ENCODE peak calls at places on chromosome 13, in seven cellular contexts. L is astrocyte, O is sigmoid colon, Z is Peyer's patch, Y is stomach, G is suprapubic skin, V is fibroblast of lung. X is an unnamed sample.

GRCh38 chr13:91058066-91058465 is 289.4 kb upstream of the MIR17HG start:
- DNase-seq in L (peak; percentile 9), O (no peak), Z (no peak), Y (no peak), G (no peak), V (peak; percentile 23), X (peak; percentile 1)

GRCh38 chr13:80037505-80037888 is 303.4 kb downstream of the SPRY2 start:
- DNase-seq in L (peak; percentile 93), O (no peak), Z (no peak), Y (no peak), G (no peak), V (peak; percentile 82), X (peak; percentile 95)

GRCh38 chr13:71621152-71622124 is 245.6 kb downstream of the DACH1 start:
- DNase-seq in L (no peak), O (no peak), Z (no peak), Y (no peak), G (no peak), V (no peak), X (no peak)

GRCh38 chr13:101065314-101065713 is 351.0 kb downstream of the NALCN start:
- DNase-seq in L (peak; percentile 70), O (no peak), Z (no peak), Y (no peak), G (no peak), V (no peak), X (peak; percentile 2)

GRCh38 chr13:85729296-85729695 is 69.9 kb downstream of the SLITRK6 start:
- DNase-seq in L (peak; percentile 59), O (no peak), Z (no peak), Y (no peak), G (no peak), V (peak; percentile 69), X (peak; percentile 3)

GRCh38 chr13:34300559-34300958 is 482.6 kb downstream of the RFC3 start:
- DNase-seq in L (peak; percentile 41), O (no peak), Z (no peak), Y (no peak), G (no peak), V (peak; percentile 34), X (no peak)

GRCh38 chr13:19185865-19186645 is 4.4 kb upstream of the TUBA3C start:
- DNase-seq in L (no peak), O (no peak), Z (no peak), Y (no peak), G (peak; percentile 69), V (no peak), X (no peak)

GRCh38 chr13:51950722-51951121 is 60.5 kb downstream of the ATP7B start:
- DNase-seq in L (no peak), O (no peak), Z (no peak), Y (no peak), G (peak; percentile 48), V (no peak), X (peak; percentile 16)

GRCh38 chr13:49635599-49636433 is 7.5 kb downstream of the ARL11 start:
- DNase-seq in L (peak; percentile 59), O (no peak), Z (no peak), Y (peak; percentile 53), G (no peak), V (peak; percentile 51), X (peak; percentile 77)

GRCh38 chr13:105611424-105611823 is 924.0 kb downstream of the EFNB2 start:
- DNase-seq in L (peak; percentile 92), O (no peak), Z (no peak), Y (no peak), G (no peak), V (peak; percentile 22), X (peak; percentile 67)

GRCh38 chr13:99307648-99308339 is 595 bp upstream of the GPR183 start:
- DNase-seq in L (peak; percentile 87), O (no peak), Z (peak; percentile 74), Y (no peak), G (no peak), V (peak; percentile 44), X (peak; percentile 62)

GRCh38 chr13:51559916-51560315 is 24.3 kb upstream of the WDFY2 start:
- DNase-seq in L (no peak), O (no peak), Z (no peak), Y (no peak), G (no peak), V (no peak), X (no peak)

GRCh38 chr13:29160862-29161261 is 340.7 kb downstream of the MTUS2 start:
- DNase-seq in L (no peak), O (no peak), Z (no peak), Y (no peak), G (no peak), V (no peak), X (no peak)

GRCh38 chr13:48626077-48626449 is 27.7 kb upstream of the CYSLTR2 start:
- DNase-seq in L (peak; percentile 80), O (no peak), Z (no peak), Y (no peak), G (no peak), V (peak; percentile 62), X (peak; percentile 45)

GRCh38 chr13:93562676-93563075 is 336.1 kb downstream of the GPC6 start:
- DNase-seq in L (no peak), O (no peak), Z (no peak), Y (no peak), G (no peak), V (no peak), X (no peak)

GRCh38 chr13:87884874-87885273 is 213.7 kb downstream of the SLITRK5 start:
- DNase-seq in L (peak; percentile 53), O (no peak), Z (no peak), Y (no peak), G (no peak), V (peak; percentile 79), X (no peak)

GRCh38 chr13:80359459-80360297 is 18.8 kb upstream of the SPRY2 start:
- DNase-seq in L (peak; percentile 21), O (no peak), Z (no peak), Y (no peak), G (no peak), V (peak; percentile 73), X (peak; percentile 74)

GRCh38 chr13:52165410-52165809 is 6.0 kb upstream of the NEK3 start:
- DNase-seq in L (no peak), O (no peak), Z (no peak), Y (no peak), G (no peak), V (no peak), X (no peak)

GRCh38 chr13:20719783-20720182 is 16.3 kb downstream of the IL17D start:
- DNase-seq in L (no peak), O (no peak), Z (no peak), Y (no peak), G (peak; percentile 26), V (no peak), X (no peak)

GRCh38 chr13:55160911-55161310 is 1979.8 kb upstream of the PRR20A start:
- DNase-seq in L (no peak), O (no peak), Z (no peak), Y (no peak), G (no peak), V (no peak), X (no peak)

GRCh38 chr13:24272452-24273161 is 36.8 kb upstream of the C1QTNF9 start:
- DNase-seq in L (no peak), O (no peak), Z (no peak), Y (no peak), G (no peak), V (no peak), X (no peak)

GRCh38 chr13:42284068-42284467 is 12.1 kb downstream of the AKAP11 start:
- DNase-seq in L (no peak), O (no peak), Z (no peak), Y (no peak), G (no peak), V (no peak), X (no peak)
- TF ChIP-seq CTCF in L (no peak), O (no peak), Z (no peak), Y (no peak), G (no peak), V (no peak), X (no peak)

DNA sequence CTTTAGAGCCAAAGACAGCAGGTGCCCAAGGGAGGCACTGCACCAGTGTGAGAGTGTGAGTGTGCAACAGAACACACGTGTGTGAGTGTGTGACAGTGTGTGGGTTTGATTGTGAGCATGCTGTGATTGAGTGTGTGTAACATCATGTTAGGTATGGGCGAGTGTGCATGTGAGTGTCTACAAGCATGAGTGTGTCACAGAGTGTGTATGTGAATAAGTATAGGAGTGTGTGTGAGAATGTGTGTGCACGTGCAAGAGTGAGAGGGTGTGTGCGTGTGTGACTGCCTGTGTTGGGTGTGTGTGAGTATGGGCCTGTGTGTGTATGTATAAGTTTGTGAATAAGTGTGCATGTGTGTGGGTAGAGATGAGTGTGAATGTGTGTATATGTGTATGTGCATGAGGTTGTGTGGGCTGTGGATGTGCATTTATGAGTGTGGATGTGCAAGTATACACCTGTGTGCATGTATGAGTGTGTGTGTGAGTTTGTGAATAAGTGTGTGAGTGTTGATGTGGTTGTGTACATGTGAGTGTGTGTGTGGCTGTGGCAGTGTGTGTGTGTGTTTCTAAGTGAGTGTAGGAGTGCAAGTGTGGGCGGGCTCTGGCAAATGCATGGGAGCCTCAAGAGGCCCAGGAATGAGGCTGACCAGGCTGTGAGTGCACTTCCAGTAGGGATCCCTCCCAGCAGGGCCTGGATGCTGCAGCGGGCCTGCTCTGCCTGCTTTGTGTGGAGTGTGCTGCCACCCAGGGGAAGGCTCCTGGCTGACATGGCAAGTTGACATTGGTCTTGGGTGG is 198.4 kb downstream of the COL4A1 start:
- DNase-seq in L (peak; percentile 78), O (peak; percentile 93), Z (peak; percentile 56), Y (peak; percentile 76), G (peak; percentile 87), V (peak; percentile 89), X (peak; percentile 94)
- TF ChIP-seq CTCF in L (peak; percentile 68), O (peak; percentile 64), Z (peak; percentile 12), Y (peak; percentile 42), G (peak; percentile 50), V (peak; percentile 85), X (peak; percentile 85)

DNA sequence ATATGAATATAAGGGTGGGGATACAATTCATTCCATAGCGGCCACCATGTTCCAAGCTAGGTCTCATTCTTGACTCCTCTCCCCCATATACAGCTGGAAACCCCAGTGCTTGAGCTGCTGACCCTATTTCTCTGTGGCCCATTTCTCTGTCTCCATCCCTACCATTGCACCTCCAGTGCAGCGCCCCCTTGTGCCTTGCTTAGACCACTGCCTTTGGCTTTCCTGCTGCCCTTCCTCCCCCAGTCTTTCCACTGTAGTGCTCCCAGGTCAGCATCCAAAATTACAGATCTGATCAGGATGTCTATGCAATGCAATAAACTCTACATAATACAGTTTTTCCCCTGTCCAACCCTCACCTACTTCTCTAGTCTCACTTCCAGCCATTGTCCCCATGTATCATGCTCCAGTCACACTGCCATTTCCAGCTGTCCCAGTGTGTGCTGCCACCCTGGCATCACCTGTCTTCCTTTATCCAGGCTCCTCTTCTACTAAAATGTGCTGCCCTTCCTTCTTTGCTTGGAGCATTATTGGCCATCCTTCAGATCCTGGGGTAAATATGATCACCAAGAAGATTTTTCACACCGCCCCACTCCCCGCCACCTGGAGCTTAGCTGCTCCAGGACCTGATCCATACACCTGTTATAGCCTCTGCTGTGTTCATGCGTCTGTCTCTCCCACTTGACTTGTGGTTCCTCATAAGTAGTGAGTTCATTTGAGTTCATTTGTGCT is 199.4 kb upstream of the IPO5 start:
- DNase-seq in L (no peak), O (no peak), Z (no peak), Y (no peak), G (no peak), V (no peak), X (no peak)
- TF ChIP-seq CTCF in L (no peak), O (no peak), Z (no peak), Y (no peak), G (no peak), V (no peak), X (peak; percentile 11)

DNA sequence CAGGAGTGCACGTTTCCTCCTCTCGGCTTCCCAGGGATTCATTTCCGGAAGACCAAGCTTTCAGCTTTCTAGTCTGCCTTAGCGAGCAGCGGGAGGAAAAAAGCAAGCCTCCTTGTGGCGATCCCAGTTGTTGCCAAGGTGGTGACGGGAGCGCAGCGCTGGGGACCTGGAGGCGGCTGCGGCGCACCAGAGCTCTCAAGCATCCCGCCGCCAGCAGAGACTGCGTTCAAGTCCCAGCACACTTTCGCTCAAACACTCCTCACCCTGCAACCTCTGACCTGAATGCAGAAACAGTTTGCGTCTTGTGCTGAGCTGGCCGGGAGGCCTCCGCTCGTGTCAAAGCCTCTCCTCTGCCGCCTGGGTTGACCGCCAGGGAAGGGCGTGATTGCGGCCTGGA is 4.9 kb downstream of the GSX1 start:
- DNase-seq in L (no peak), O (no peak), Z (no peak), Y (no peak), G (no peak), V (peak; percentile 19), X (peak; percentile 26)
- TF ChIP-seq CTCF in L (no peak), O (no peak), Z (no peak), Y (no peak), G (no peak), V (no peak), X (no peak)

X was measured in cardiac fibroblast.